ENCODE peak calls at places on chromosomes 12 and 14, in four cellular contexts. One of them, this sample, is unnamed.

GRCh38 chr12:3168775-3169221 is 91.6 kb downstream of the TSPAN9 start:
- DNase-seq in K562: peak; percentile 11
- DNase-seq in HCT116: peak; percentile 72
- DNase-seq in HepG2: no peak
- DNase-seq in this sample: peak; percentile 22

GRCh38 chr14:68340262-68340661 is 452.6 kb downstream of the ZFP36L1 start:
- DNase-seq in HCT116: no peak
- DNase-seq in HepG2: no peak
- DNase-seq in K562: no peak
- DNase-seq in this sample: no peak

GRCh38 chr14:35362911-35363374 is 41.6 kb downstream of the NFKBIA start:
- DNase-seq in K562: no peak
- DNase-seq in HepG2: no peak
- DNase-seq in HCT116: no peak
- DNase-seq in this sample: no peak

GRCh38 chr12:52395761-52396434 is 10.2 kb downstream of the KRT82 start:
- DNase-seq in HCT116: peak; percentile 75
- DNase-seq in HepG2: peak; percentile 33
- DNase-seq in K562: peak; percentile 57
- DNase-seq in this sample: no peak

GRCh38 chr12:26149963-26150362 is 25.1 kb upstream of the BHLHE41 start:
- DNase-seq in K562: no peak
- DNase-seq in HCT116: no peak
- DNase-seq in HepG2: no peak
- DNase-seq in this sample: no peak

GRCh38 chr14:56972948-56973347 is 162.7 kb upstream of the OTX2 start:
- DNase-seq in K562: no peak
- DNase-seq in HCT116: no peak
- DNase-seq in HepG2: no peak
- DNase-seq in this sample: no peak

GRCh38 chr12:93502802-93503623 is 35.7 kb downstream of the MRPL42 start:
- DNase-seq in K562: peak; percentile 20
- DNase-seq in HepG2: peak; percentile 33
- DNase-seq in HCT116: peak; percentile 21
- DNase-seq in this sample: peak; percentile 38

GRCh38 chr14:88590173-88590572 is 27.3 kb downstream of the ZC3H14 start:
- DNase-seq in K562: no peak
- DNase-seq in HCT116: no peak
- DNase-seq in HepG2: no peak
- DNase-seq in this sample: no peak

GRCh38 chr12:47769234-47770085 is 3.6 kb upstream of the SLC48A1 start:
- DNase-seq in HCT116: no peak
- DNase-seq in K562: no peak
- DNase-seq in HepG2: peak; percentile 14
- DNase-seq in this sample: no peak

GRCh38 chr14:54650331-54651017 is 83.5 kb downstream of the SAMD4A start:
- DNase-seq in HCT116: no peak
- DNase-seq in K562: no peak
- DNase-seq in HepG2: peak; percentile 78
- DNase-seq in this sample: no peak

GRCh38 chr12:84136862-84137367 is 775.7 kb downstream of the SLC6A15 start:
- DNase-seq in HCT116: no peak
- DNase-seq in K562: no peak
- DNase-seq in HepG2: no peak
- DNase-seq in this sample: no peak

GRCh38 chr14:42806909-42807315 is 1200.2 kb downstream of the LRFN5 start:
- DNase-seq in K562: no peak
- DNase-seq in HepG2: no peak
- DNase-seq in HCT116: no peak
- DNase-seq in this sample: no peak

GRCh38 chr12:93153321-93153720 is 224.2 kb upstream of the EEA1 start:
- DNase-seq in K562: no peak
- DNase-seq in HepG2: no peak
- DNase-seq in HCT116: no peak
- DNase-seq in this sample: no peak

GRCh38 chr12:78002878-78003277 is 172.2 kb downstream of the NAV3 start:
- DNase-seq in HCT116: no peak
- DNase-seq in HepG2: no peak
- DNase-seq in K562: no peak
- DNase-seq in this sample: no peak

GRCh38 chr12:111741235-111741812 is 25.4 kb upstream of the ALDH2 start:
- DNase-seq in K562: peak; percentile 69
- DNase-seq in HCT116: no peak
- DNase-seq in HepG2: no peak
- DNase-seq in this sample: no peak

GRCh38 chr12:14931359-14931758 is 7.0 kb downstream of the ERP27 start:
- DNase-seq in HCT116: no peak
- DNase-seq in HepG2: no peak
- DNase-seq in K562: no peak
- DNase-seq in this sample: no peak

GRCh38 chr12:11769723-11770514 is 120.4 kb downstream of the ETV6 start:
- DNase-seq in HepG2: no peak
- DNase-seq in HCT116: no peak
- DNase-seq in K562: no peak
- DNase-seq in this sample: no peak

GRCh38 chr12:87848248-87848868 is 180.8 kb downstream of the C12orf50 start:
- DNase-seq in HepG2: peak; percentile 25
- DNase-seq in K562: peak; percentile 25
- DNase-seq in HCT116: peak; percentile 54
- DNase-seq in this sample: peak; percentile 38

GRCh38 chr12:25623816-25624215 is 70.7 kb upstream of the LMNTD1 start:
- DNase-seq in HepG2: no peak
- DNase-seq in HCT116: no peak
- DNase-seq in K562: no peak
- DNase-seq in this sample: no peak

GRCh38 chr12:32084753-32085152 is 21.9 kb upstream of the BICD1 start:
- DNase-seq in K562: no peak
- DNase-seq in HepG2: no peak
- DNase-seq in HCT116: no peak
- DNase-seq in this sample: no peak

GRCh38 chr14:71142375-71143038 is 235.2 kb downstream of the PCNX1 start:
- DNase-seq in HCT116: no peak
- DNase-seq in HepG2: no peak
- DNase-seq in K562: no peak
- DNase-seq in this sample: no peak

GRCh38 chr12:66288121-66288520 is 14.2 kb upstream of the HELB start:
- DNase-seq in K562: no peak
- DNase-seq in HepG2: no peak
- DNase-seq in HCT116: no peak
- DNase-seq in this sample: no peak

GRCh38 chr14:99734406-99735051 is 50.4 kb downstream of the CYP46A1 start:
- DNase-seq in HepG2: no peak
- DNase-seq in HCT116: no peak
- DNase-seq in K562: no peak
- DNase-seq in this sample: no peak

GRCh38 chr12:5941907-5942306 is 3.2 kb downstream of the ANO2 start:
- DNase-seq in K562: no peak
- DNase-seq in HepG2: no peak
- DNase-seq in HCT116: no peak
- DNase-seq in this sample: no peak

GRCh38 chr14:81450100-81450531 is 50.0 kb upstream of the STON2 start:
- DNase-seq in HCT116: no peak
- DNase-seq in K562: no peak
- DNase-seq in HepG2: no peak
- DNase-seq in this sample: no peak

GRCh38 chr14:76497550-76498484 is 121.9 kb downstream of the ESRRB start:
- DNase-seq in HCT116: no peak
- DNase-seq in K562: peak; percentile 32
- DNase-seq in HepG2: no peak
- DNase-seq in this sample: no peak

GRCh38 chr12:88944403-88944802 is 364.1 kb upstream of the KITLG start:
- DNase-seq in HCT116: peak; percentile 71
- DNase-seq in K562: no peak
- DNase-seq in HepG2: peak; percentile 15
- DNase-seq in this sample: no peak

GRCh38 chr12:9948606-9949286 is 16.6 kb upstream of the CLEC2A start:
- DNase-seq in K562: no peak
- DNase-seq in HepG2: no peak
- DNase-seq in HCT116: no peak
- DNase-seq in this sample: no peak

GRCh38 chr12:107955966-107956643 is 173.0 kb upstream of the WSCD2 start:
- DNase-seq in HCT116: no peak
- DNase-seq in K562: no peak
- DNase-seq in HepG2: no peak
- DNase-seq in this sample: no peak

GRCh38 chr12:5081016-5081415 is 37.3 kb downstream of the KCNA5 start:
- DNase-seq in HepG2: no peak
- DNase-seq in K562: peak; percentile 7
- DNase-seq in HCT116: no peak
- DNase-seq in this sample: no peak

GRCh38 chr14:105050551-105050897 is 14.7 kb downstream of the GPR132 start:
- DNase-seq in K562: peak; percentile 34
- DNase-seq in HepG2: peak; percentile 30
- DNase-seq in HCT116: peak; percentile 16
- DNase-seq in this sample: no peak
- H3K4me3 ChIP-seq in K562: no peak overlapping the region
- H3K4me3 ChIP-seq in HepG2: no peak overlapping the region
- H3K4me3 ChIP-seq in HCT116: no peak overlapping the region
- H3K4me3 ChIP-seq in this sample: no peak overlapping the region

DNA sequence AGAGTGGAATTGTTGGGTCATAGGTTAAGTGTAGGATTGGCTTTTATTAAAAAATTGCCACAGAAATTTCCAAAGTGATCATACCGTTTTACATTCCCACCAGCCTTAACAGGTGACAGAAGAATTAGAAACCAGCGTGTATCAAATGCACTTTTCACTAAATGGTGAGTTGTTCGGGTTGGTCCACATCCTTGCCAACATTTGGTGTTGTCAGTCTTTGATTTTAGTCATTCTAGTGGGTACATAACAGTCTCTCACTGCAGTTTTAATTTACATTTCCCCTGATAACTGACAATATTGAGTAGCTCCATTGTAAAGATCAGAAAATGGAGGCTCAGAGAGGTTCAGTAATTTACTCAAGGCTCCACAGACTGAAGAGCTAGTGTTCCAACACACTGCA is 237.8 kb upstream of the LHX5 start:
- DNase-seq in K562: no peak
- DNase-seq in HCT116: no peak
- DNase-seq in HepG2: no peak
- DNase-seq in this sample: no peak
- TF ChIP-seq TCF7L2 in K562: no peak
- TF ChIP-seq TCF7L2 in HCT116: no peak
- TF ChIP-seq TCF7L2 in HepG2: no peak
- TF ChIP-seq TCF7L2 in this sample: no peak

GRCh38 chr12:106883421-106883820 is 72.3 kb upstream of the TMEM263 start:
- DNase-seq in K562: no peak
- DNase-seq in HepG2: no peak
- DNase-seq in HCT116: no peak
- DNase-seq in this sample: no peak
- TF ChIP-seq SIN3A in K562: no peak
- TF ChIP-seq SIN3A in HepG2: no peak
- TF ChIP-seq SIN3A in HCT116: no peak
- TF ChIP-seq SIN3A in this sample: no peak

DNA sequence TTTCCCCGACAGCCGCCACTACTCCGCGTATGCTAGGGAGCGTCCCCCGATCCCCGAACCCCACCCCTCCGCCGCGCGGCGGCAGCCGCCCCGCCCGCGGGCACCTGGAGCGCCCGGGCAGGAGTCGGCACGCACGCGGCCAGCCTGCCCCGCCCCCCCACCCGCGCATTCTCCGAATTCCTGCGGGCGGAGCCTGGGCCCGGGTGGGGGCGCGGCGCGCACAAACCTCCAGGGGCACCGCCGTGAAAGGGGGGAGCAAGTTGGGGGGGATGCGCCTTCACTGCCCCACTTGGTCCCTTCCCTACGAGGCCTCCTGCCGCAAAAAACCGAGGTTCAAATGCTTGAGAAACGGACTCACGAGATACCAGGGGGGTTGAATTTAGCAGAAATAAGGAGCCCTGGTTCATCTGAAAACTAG is 1.7 kb downstream of the AJUBA start:
- DNase-seq in K562: no peak
- DNase-seq in HepG2: peak; percentile 76
- DNase-seq in HCT116: no peak
- DNase-seq in this sample: no peak
- H3K4me3 ChIP-seq in K562: no peak overlapping the region
- H3K4me3 ChIP-seq in HepG2: peak overlapping the region; percentile 98
- H3K4me3 ChIP-seq in HCT116: peak overlapping the region; percentile 77
- H3K4me3 ChIP-seq in this sample: peak overlapping the region; percentile 66

DNA sequence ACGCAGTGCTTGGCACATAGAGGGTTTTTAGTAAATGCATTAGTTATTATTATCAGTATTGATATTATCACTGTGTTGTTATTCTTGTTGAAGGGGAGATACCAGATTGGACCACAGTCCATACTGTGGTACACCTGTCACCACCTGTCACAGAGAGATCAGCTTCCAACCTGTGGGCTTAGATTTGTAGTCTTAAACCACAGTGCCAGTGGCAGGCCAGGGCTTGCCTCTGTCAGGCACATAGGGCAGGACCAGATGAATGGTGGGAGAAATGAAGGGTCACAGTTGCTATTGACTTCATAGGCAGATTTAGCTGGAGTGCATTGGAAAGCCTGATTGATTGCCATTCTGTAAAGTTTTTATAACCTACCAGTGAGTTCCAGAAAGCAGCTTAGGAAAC is 35.1 kb downstream of the ARL1 start:
- DNase-seq in HCT116: no peak
- DNase-seq in HepG2: no peak
- DNase-seq in K562: no peak
- DNase-seq in this sample: no peak
- TF ChIP-seq TCF7L2 in HCT116: no peak
- TF ChIP-seq TCF7L2 in HepG2: no peak
- TF ChIP-seq TCF7L2 in K562: no peak
- TF ChIP-seq TCF7L2 in this sample: no peak

DNA sequence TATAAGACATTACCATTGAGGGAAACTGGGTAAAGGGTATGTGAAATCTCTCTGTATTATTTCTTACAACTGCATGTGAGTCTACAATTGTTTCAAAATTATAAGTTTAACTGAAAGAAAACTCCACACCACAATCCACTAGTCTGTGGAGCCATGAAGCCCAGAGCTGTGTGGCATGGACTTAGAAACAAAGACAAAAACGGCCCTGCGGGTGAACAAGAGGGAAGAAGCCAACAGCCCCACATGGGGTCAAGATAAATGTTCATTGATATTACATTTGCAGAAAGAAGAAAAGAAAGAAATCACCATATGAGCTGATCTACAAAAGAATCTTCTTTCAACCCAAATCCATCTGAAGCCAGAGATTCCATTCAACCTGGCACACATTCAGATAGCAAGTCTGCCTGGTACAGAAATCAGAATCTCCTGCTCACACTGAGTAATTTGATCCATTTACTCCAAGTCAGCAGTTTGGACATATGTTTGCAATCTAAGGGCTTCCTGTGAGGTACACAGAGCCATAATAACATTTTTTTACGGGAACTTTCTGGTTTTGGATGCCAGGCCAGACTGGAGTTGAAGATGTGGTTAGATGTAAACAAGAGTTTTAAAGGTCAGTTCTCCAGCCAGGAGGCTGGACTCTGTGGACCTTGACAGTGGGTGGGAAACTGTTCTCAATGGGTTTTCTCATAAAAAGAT is 18.0 kb upstream of the TSPAN11 start:
- DNase-seq in HepG2: peak; percentile 56
- DNase-seq in K562: no peak
- DNase-seq in HCT116: no peak
- DNase-seq in this sample: no peak
- TF ChIP-seq SIN3A in HepG2: no peak
- TF ChIP-seq SIN3A in K562: no peak
- TF ChIP-seq SIN3A in HCT116: no peak
- TF ChIP-seq SIN3A in this sample: no peak